ENCODE peak calls at places on chromosome 6, in four cellular contexts. Y, E, T and B are unnamed samples.

GRCh38 chr6:39496951-39497350 is 174.4 kb upstream of the KCNK16 start:
- ATAC-seq in E (no peak), Y (peak; percentile 44), T (no peak), B (peak; percentile 86)

GRCh38 chr6:26351544-26351953 is 13.4 kb upstream of the BTN3A2 start:
- ATAC-seq in T (peak; percentile 59), Y (no peak), E (peak; percentile 72), B (no peak)

GRCh38 chr6:60991427-60992028 is 1294.5 kb downstream of the KHDRBS2 start:
- ATAC-seq in E (no peak), Y (no peak), T (peak; percentile 57), B (peak; percentile 31)

GRCh38 chr6:143539723-143540122 is 28.2 kb upstream of the FUCA2 start:
- ATAC-seq in T (no peak), Y (no peak), E (no peak), B (no peak)

GRCh38 chr6:84811351-84811750 is 47.0 kb upstream of the TBX18 start:
- ATAC-seq in E (no peak), T (no peak), Y (no peak), B (no peak)

GRCh38 chr6:56652994-56653393 is 10.3 kb upstream of the DST start:
- ATAC-seq in E (no peak), T (no peak), Y (peak; percentile 68), B (peak; percentile 16)

GRCh38 chr6:15340775-15341174 is 94.9 kb downstream of the JARID2 start:
- ATAC-seq in E (peak; percentile 40), T (no peak), Y (no peak), B (no peak)

GRCh38 chr6:118896339-118897136 is 2.6 kb downstream of the ASF1A start:
- ATAC-seq in T (no peak), E (no peak), Y (no peak), B (no peak)

GRCh38 chr6:14068133-14068532 is 49.4 kb upstream of the CD83 start:
- ATAC-seq in Y (no peak), T (no peak), E (no peak), B (no peak)

GRCh38 chr6:23218751-23219150 is 649.4 kb downstream of the HDGFL1 start:
- ATAC-seq in Y (no peak), E (no peak), T (no peak), B (no peak)

GRCh38 chr6:119361209-119361608 is 11.6 kb upstream of the MAN1A1 start:
- ATAC-seq in E (no peak), Y (no peak), T (no peak), B (no peak)

GRCh38 chr6:41755895-41756294 is 8.7 kb upstream of the PGC start:
- ATAC-seq in T (no peak), Y (no peak), E (no peak), B (no peak)

GRCh38 chr6:162683135-162683534 is 44.4 kb downstream of the PRKN start:
- ATAC-seq in E (no peak), Y (no peak), T (no peak), B (no peak)

GRCh38 chr6:27049863-27050781 is 197.4 kb upstream of the PRSS16 start:
- ATAC-seq in E (no peak), T (peak; percentile 53), Y (no peak), B (no peak)

GRCh38 chr6:129324345-129324744 is 385.6 kb downstream of the ARHGAP18 start:
- ATAC-seq in E (no peak), T (no peak), Y (no peak), B (no peak)

GRCh38 chr6:10970731-10971130 is 73.4 kb downstream of the ELOVL2 start:
- ATAC-seq in E (no peak), T (no peak), Y (no peak), B (no peak)

GRCh38 chr6:106913676-106914280 is 60.8 kb downstream of the CD24 start:
- ATAC-seq in Y (no peak), E (no peak), T (no peak), B (no peak)

GRCh38 chr6:83008631-83009030 is 57.0 kb downstream of the UBE3D start:
- ATAC-seq in T (no peak), Y (no peak), E (no peak), B (no peak)

GRCh38 chr6:158669145-158670035 is 19.5 kb downstream of the SYTL3 start:
- ATAC-seq in E (no peak), Y (no peak), T (no peak), B (no peak)

GRCh38 chr6:144578385-144579350 is 293.5 kb downstream of the UTRN start:
- ATAC-seq in Y (no peak), T (no peak), E (no peak), B (no peak)

GRCh38 chr6:87589693-87590416 is at the start of the genes ORC3 and RARS2:
- ATAC-seq in Y (peak; percentile 100), E (peak; percentile 100), T (peak; percentile 100), B (peak; percentile 100)

GRCh38 chr6:82197784-82198183 is 49.8 kb downstream of the IBTK start:
- ATAC-seq in T (no peak), Y (no peak), E (no peak), B (no peak)

GRCh38 chr6:25457519-25457918 is 178.3 kb downstream of the CARMIL1 start:
- ATAC-seq in Y (no peak), E (no peak), T (no peak), B (no peak)

GRCh38 chr6:25452027-25452426 is 172.9 kb downstream of the CARMIL1 start:
- ATAC-seq in E (no peak), T (no peak), Y (no peak), B (no peak)

GRCh38 chr6:13390658-13391057 is 62.3 kb upstream of the TBC1D7 start:
- ATAC-seq in Y (no peak), E (peak; percentile 31), T (no peak), B (no peak)

GRCh38 chr6:41451515-41452163 is 94.5 kb upstream of the FOXP4 start:
- ATAC-seq in T (peak; percentile 45), E (no peak), Y (no peak), B (peak; percentile 87)

GRCh38 chr6:27592107-27592480 is 119.2 kb upstream of the ZNF184 start:
- ATAC-seq in Y (no peak), T (no peak), E (no peak), B (no peak)

GRCh38 chr6:41649596-41649995 is 11.3 kb downstream of the MDFI start:
- ATAC-seq in Y (no peak), E (no peak), T (no peak), B (no peak)

GRCh38 chr6:161838306-161839035 is 564.6 kb upstream of the AGPAT4 start:
- ATAC-seq in T (peak; percentile 28), Y (no peak), E (no peak), B (no peak)

GRCh38 chr6:112237066-112237465 is 17.3 kb downstream of the LAMA4 start:
- ATAC-seq in E (no peak), T (no peak), Y (no peak), B (peak; percentile 48)

GRCh38 chr6:163926642-163927041 is 512.1 kb downstream of the QKI start:
- ATAC-seq in E (no peak), T (no peak), Y (no peak), B (peak; percentile 58)

GRCh38 chr6:163919652-163920051 is 505.1 kb downstream of the QKI start:
- ATAC-seq in E (no peak), Y (no peak), T (no peak), B (no peak)

GRCh38 chr6:163922562-163922961 is 508.0 kb downstream of the QKI start:
- ATAC-seq in Y (no peak), T (no peak), E (no peak), B (no peak)

GRCh38 chr6:163925839-163926238 is 511.3 kb downstream of the QKI start:
- ATAC-seq in E (no peak), Y (no peak), T (no peak), B (no peak)

DNA sequence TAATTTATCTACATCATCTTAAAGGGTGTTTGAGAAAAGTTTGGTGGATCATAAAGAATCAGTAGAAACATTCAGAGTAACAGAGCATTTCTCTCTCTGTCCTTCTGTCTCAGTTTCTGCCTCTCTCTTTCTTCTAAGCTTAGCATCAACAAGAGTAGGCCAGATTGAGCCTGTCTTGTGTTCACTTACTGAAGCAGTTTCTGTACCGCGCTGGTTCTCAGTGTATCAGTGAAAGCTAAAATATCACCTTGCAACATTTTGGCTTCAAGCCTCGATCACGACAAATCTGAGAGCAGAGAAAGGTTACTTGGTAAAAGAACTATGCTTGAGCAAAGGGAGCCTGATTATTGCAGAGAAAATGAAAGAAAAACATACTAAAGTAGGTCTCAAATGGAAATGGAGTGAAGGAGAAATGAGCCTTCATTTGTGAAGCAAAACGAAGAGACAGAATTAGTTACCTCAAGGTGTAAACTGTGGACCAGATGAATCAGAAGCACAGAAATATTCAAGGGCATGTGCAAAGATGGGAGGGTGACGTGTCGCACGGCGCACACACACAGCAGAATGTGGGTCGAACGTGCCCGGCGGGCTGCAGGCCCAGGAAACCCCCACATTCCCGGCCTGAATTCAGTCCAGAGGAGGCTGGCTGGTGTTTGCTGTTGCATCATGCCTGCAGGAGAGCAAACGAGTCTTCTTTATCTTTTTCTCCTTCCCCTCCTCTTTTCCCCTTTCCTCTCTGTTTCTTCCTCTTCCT is 509.3 kb downstream of the QKI start:
- ATAC-seq in E (no peak), T (no peak), Y (no peak), B (no peak)
- H3K27me3 ChIP-seq in E (no peaks in the 10 kb centered on the region), T (no peaks in the 10 kb centered on the region), Y (no peaks in the 10 kb centered on the region), B (peaks cover 9% of the 10 kb centered on the region)

GRCh38 chr6:50845499-50846108 is 26.9 kb downstream of the TFAP2B start:
- ATAC-seq in E (no peak), Y (no peak), T (no peak), B (no peak)
- H3K27me3 ChIP-seq in E (no peaks in the 10 kb centered on the region), Y (peaks cover 34% of the 10 kb centered on the region), T (peaks cover 58% of the 10 kb centered on the region), B (peaks cover 100% of the 10 kb centered on the region)

GRCh38 chr6:1371933-1372332 is 17.4 kb upstream of the FOXF2 start:
- ATAC-seq in Y (no peak), E (no peak), T (no peak), B (no peak)

GRCh38 chr6:1367771-1368170 is 21.6 kb upstream of the FOXF2 start:
- ATAC-seq in E (no peak), Y (no peak), T (no peak), B (no peak)

GRCh38 chr6:1372690-1373089 is 16.7 kb upstream of the FOXF2 start:
- ATAC-seq in T (no peak), Y (no peak), E (no peak), B (peak; percentile 46)

GRCh38 chr6:1365701-1366100 is 23.7 kb upstream of the FOXF2 start:
- ATAC-seq in E (no peak), Y (no peak), T (no peak), B (no peak)

GRCh38 chr6:1368940-1369339 is 20.4 kb upstream of the FOXF2 start:
- ATAC-seq in E (no peak), Y (no peak), T (no peak), B (no peak)
- H3K27me3 ChIP-seq in E (no peaks in the 10 kb centered on the region), Y (no peaks in the 10 kb centered on the region), T (no peaks in the 10 kb centered on the region), B (no peaks in the 10 kb centered on the region)

GRCh38 chr6:150719099-150719767 is 119.5 kb downstream of the PLEKHG1 start:
- ATAC-seq in T (no peak), Y (no peak), E (no peak), B (no peak)
- H3K27me3 ChIP-seq in T (no peaks in the 10 kb centered on the region), Y (no peaks in the 10 kb centered on the region), E (no peaks in the 10 kb centered on the region), B (no peaks in the 10 kb centered on the region)

DNA sequence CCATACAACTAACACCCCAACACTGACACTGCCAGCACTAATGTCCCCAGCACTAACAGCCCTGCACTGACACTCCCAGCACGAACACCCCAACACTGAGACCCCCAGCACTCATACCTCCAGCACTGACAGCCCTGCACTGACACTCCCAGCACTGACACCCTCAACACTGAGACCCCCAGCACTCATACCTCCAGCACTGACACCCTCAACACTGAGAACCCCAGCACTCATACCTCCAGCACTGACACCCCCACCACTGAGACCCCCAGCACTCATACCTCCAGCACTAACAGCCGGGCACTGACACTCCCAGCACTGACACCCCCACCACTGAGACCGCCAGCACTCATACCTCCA is 57.2 kb downstream of the ERMARD start:
- ATAC-seq in T (no peak), E (no peak), Y (no peak), B (no peak)
- H3K27me3 ChIP-seq in T (no peaks in the 10 kb centered on the region), E (no peaks in the 10 kb centered on the region), Y (no peaks in the 10 kb centered on the region), B (peaks cover 25% of the 10 kb centered on the region)